ENCODE peak calls at places on chromosomes 12 and 14, in seven cellular contexts. D is breast epithelium, F is NCI-H1092 treated with DMSO at 0.1 percent for 48 hours, Y is NCI-H460, A is fibroblast of pulmonary artery, T is NAMALWA, I is Kasumi-1. Q is an unnamed sample.

GRCh38 chr12:132130690-132131089 is 13.4 kb downstream of the DDX51 start:
- DNase-seq in Y (no peak), T (no peak), F (no peak), I (no peak), D (no peak), A (no peak), Q (no peak)

GRCh38 chr12:96828169-96828789 is 78.8 kb upstream of the NEDD1 start:
- DNase-seq in A (no peak), D (no peak), I (no peak), F (no peak), T (peak), Y (no peak), Q (peak)

GRCh38 chr12:59031313-59031712 is 111.0 kb upstream of the LRIG3 start:
- DNase-seq in I (no peak), Y (no peak), T (no peak), D (no peak), F (no peak), A (no peak), Q (no peak)

GRCh38 chr14:64698899-64699298 is 5.3 kb upstream of the PLEKHG3 start:
- DNase-seq in T (peak), Y (no peak), D (peak), F (no peak), I (peak), A (no peak), Q (peak)

GRCh38 chr12:95481072-95481471 is 7.1 kb downstream of the METAP2 start:
- DNase-seq in I (no peak), Y (no peak), F (no peak), D (no peak), A (peak), T (no peak), Q (no peak)

GRCh38 chr12:89349814-89350213 is 2.5 kb downstream of the DUSP6 start:
- DNase-seq in D (peak), F (no peak), A (peak), T (no peak), Y (no peak), I (peak), Q (peak)

GRCh38 chr12:64450711-64451486 is 1.0 kb upstream of the TBK1 start:
- DNase-seq in T (peak), D (no peak), I (peak), Y (no peak), A (no peak), F (peak), Q (peak)

GRCh38 chr12:53413485-53414215 is 10.0 kb upstream of the AMHR2 start:
- DNase-seq in A (peak), D (no peak), F (no peak), Y (no peak), T (no peak), I (no peak), Q (no peak)

GRCh38 chr12:6551496-6552139 is 4.2 kb downstream of the IFFO1 start:
- DNase-seq in F (no peak), I (no peak), A (peak), D (no peak), Y (no peak), T (no peak), Q (no peak)

GRCh38 chr14:72736791-72737559 is 156.9 kb downstream of the DPF3 start:
- DNase-seq in T (no peak), F (no peak), A (no peak), I (no peak), Y (no peak), D (no peak), Q (no peak)

GRCh38 chr14:38704220-38704619 is 398.8 kb downstream of the SEC23A start:
- DNase-seq in F (no peak), A (no peak), T (no peak), Y (no peak), I (no peak), D (no peak), Q (no peak)

GRCh38 chr14:105793836-105794235 is 267.5 kb downstream of the TMEM121 start:
- DNase-seq in Y (no peak), T (no peak), D (no peak), I (no peak), F (no peak), A (no peak), Q (no peak)

GRCh38 chr12:104384141-104384880 is 72.4 kb upstream of the CHST11 start:
- DNase-seq in A (no peak), I (no peak), Y (no peak), T (no peak), D (no peak), F (no peak), Q (no peak)

GRCh38 chr14:100012478-100012925 is 52.7 kb upstream of the EVL start:
- DNase-seq in I (no peak), Y (no peak), F (no peak), D (no peak), A (peak), T (no peak), Q (no peak)

GRCh38 chr12:5305425-5305824 is 126.5 kb upstream of the NTF3 start:
- DNase-seq in F (no peak), Y (no peak), D (no peak), A (no peak), I (no peak), T (no peak), Q (no peak)

GRCh38 chr14:94665121-94665520 is 52.9 kb downstream of the SERPINA3 start:
- DNase-seq in Y (no peak), F (no peak), I (no peak), T (no peak), A (peak), D (no peak), Q (no peak)

GRCh38 chr14:53953002-53953827 is 3.4 kb downstream of the BMP4 start:
- DNase-seq in D (peak), A (peak), I (peak), Y (no peak), T (no peak), F (peak), Q (no peak)

GRCh38 chr14:73774244-73774575 is 60.0 kb upstream of the PNMA1 start:
- DNase-seq in T (no peak), D (no peak), I (no peak), Y (no peak), A (no peak), F (no peak), Q (no peak)

GRCh38 chr12:4153343-4153892 is 120.1 kb upstream of the CCND2 start:
- DNase-seq in Y (no peak), D (no peak), T (no peak), F (no peak), I (peak), A (no peak), Q (peak)